ENCODE peak calls at places on chromosomes 16 and 17, in five cellular contexts. One of them, this sample, is unnamed.

GRCh38 chr16:57994778-57995177 is 5.7 kb downstream of the ZNF319 start:
- DNase-seq in H9: peak; percentile 59
- DNase-seq in H1: no peak
- DNase-seq in neuronal stem cell: no peak
- DNase-seq in trophoblast cell: peak; percentile 69
- DNase-seq in this sample: peak; percentile 49

GRCh38 chr17:44960654-44961053 is 7.4 kb downstream of the C1QL1 start:
- DNase-seq in H9: no peak
- DNase-seq in H1: no peak
- DNase-seq in neuronal stem cell: no peak
- DNase-seq in trophoblast cell: no peak
- DNase-seq in this sample: no peak

GRCh38 chr17:43759836-43760235 is 1.2 kb upstream of the SOST start:
- DNase-seq in H9: no peak
- DNase-seq in H1: no peak
- DNase-seq in neuronal stem cell: no peak
- DNase-seq in trophoblast cell: no peak
- DNase-seq in this sample: no peak

GRCh38 chr17:66002807-66003206 is 189.1 kb downstream of the CEP112 start:
- DNase-seq in H9: no peak
- DNase-seq in H1: no peak
- DNase-seq in neuronal stem cell: no peak
- DNase-seq in trophoblast cell: no peak
- DNase-seq in this sample: peak; percentile 13

GRCh38 chr16:87423429-87423828 is 31.3 kb downstream of the MAP1LC3B start:
- DNase-seq in H9: no peak
- DNase-seq in H1: no peak
- DNase-seq in neuronal stem cell: no peak
- DNase-seq in trophoblast cell: no peak
- DNase-seq in this sample: no peak

GRCh38 chr17:1639549-1639948 is 6.0 kb downstream of the SCARF1 start:
- DNase-seq in H9: no peak
- DNase-seq in H1: no peak
- DNase-seq in neuronal stem cell: no peak
- DNase-seq in trophoblast cell: no peak
- DNase-seq in this sample: no peak

GRCh38 chr17:81071761-81072741 is 37.1 kb downstream of the BAIAP2 start:
- DNase-seq in H9: no peak
- DNase-seq in H1: no peak
- DNase-seq in neuronal stem cell: no peak
- DNase-seq in trophoblast cell: peak; percentile 80
- DNase-seq in this sample: no peak

GRCh38 chr17:42675348-42675983 is 1.3 kb downstream of the PLEKHH3 start:
- DNase-seq in H9: peak; percentile 38
- DNase-seq in H1: peak; percentile 65
- DNase-seq in neuronal stem cell: no peak
- DNase-seq in trophoblast cell: no peak
- DNase-seq in this sample: no peak

GRCh38 chr17:73091770-73092517 is 544 bp downstream of the SLC39A11 start:
- DNase-seq in H9: peak; percentile 75
- DNase-seq in H1: no peak
- DNase-seq in neuronal stem cell: no peak
- DNase-seq in trophoblast cell: no peak
- DNase-seq in this sample: peak; percentile 38

GRCh38 chr17:50189396-50190277 is 11.8 kb downstream of the COL1A1 start:
- DNase-seq in H9: no peak
- DNase-seq in H1: no peak
- DNase-seq in neuronal stem cell: no peak
- DNase-seq in trophoblast cell: no peak
- DNase-seq in this sample: peak; percentile 26

GRCh38 chr17:77867308-77867781 is 91.2 kb upstream of the TNRC6C start:
- DNase-seq in H9: no peak
- DNase-seq in H1: no peak
- DNase-seq in neuronal stem cell: no peak
- DNase-seq in trophoblast cell: no peak
- DNase-seq in this sample: no peak

GRCh38 chr17:8606415-8606814 is 24.1 kb downstream of the MYH10 start:
- DNase-seq in H9: no peak
- DNase-seq in H1: no peak
- DNase-seq in neuronal stem cell: no peak
- DNase-seq in trophoblast cell: no peak
- DNase-seq in this sample: peak; percentile 18

GRCh38 chr17:80937501-80938356 is 53.9 kb upstream of the CHMP6 start:
- DNase-seq in H9: no peak
- DNase-seq in H1: no peak
- DNase-seq in neuronal stem cell: no peak
- DNase-seq in trophoblast cell: no peak
- DNase-seq in this sample: no peak

GRCh38 chr16:49833055-49833454 is 22.9 kb downstream of the ZNF423 start:
- DNase-seq in H9: no peak
- DNase-seq in H1: no peak
- DNase-seq in neuronal stem cell: no peak
- DNase-seq in trophoblast cell: no peak
- DNase-seq in this sample: no peak

GRCh38 chr16:31706925-31707324 is 166.7 kb upstream of the ZNF267 start:
- DNase-seq in H9: no peak
- DNase-seq in H1: no peak
- DNase-seq in neuronal stem cell: no peak
- DNase-seq in trophoblast cell: no peak
- DNase-seq in this sample: no peak

GRCh38 chr17:61157246-61157887 is 242.3 kb upstream of the TBX2 start:
- DNase-seq in H9: no peak
- DNase-seq in H1: no peak
- DNase-seq in neuronal stem cell: no peak
- DNase-seq in trophoblast cell: no peak
- DNase-seq in this sample: peak; percentile 75

GRCh38 chr17:81065500-81065899 is 30.5 kb downstream of the BAIAP2 start:
- DNase-seq in H9: no peak
- DNase-seq in H1: no peak
- DNase-seq in neuronal stem cell: no peak
- DNase-seq in trophoblast cell: no peak
- DNase-seq in this sample: no peak

GRCh38 chr17:72120878-72121163 is at the start of gene SOX9:
- DNase-seq in H9: peak; percentile 98
- DNase-seq in H1: peak; percentile 85
- DNase-seq in neuronal stem cell: peak; percentile 87
- DNase-seq in trophoblast cell: no peak
- DNase-seq in this sample: peak; percentile 95

GRCh38 chr16:47787695-47788094 is 326.6 kb downstream of the PHKB start:
- DNase-seq in H9: no peak
- DNase-seq in H1: no peak
- DNase-seq in neuronal stem cell: peak; percentile 39
- DNase-seq in trophoblast cell: no peak
- DNase-seq in this sample: peak; percentile 27

GRCh38 chr17:78168906-78169793 is 769 bp downstream of the SYNGR2 start:
- DNase-seq in H9: peak; percentile 88
- DNase-seq in H1: peak; percentile 80
- DNase-seq in neuronal stem cell: no peak
- DNase-seq in trophoblast cell: no peak
- DNase-seq in this sample: peak; percentile 61

GRCh38 chr17:2053380-2054261 is 1.3 kb upstream of the HIC1 start:
- DNase-seq in H9: peak; percentile 87
- DNase-seq in H1: peak; percentile 89
- DNase-seq in neuronal stem cell: no peak
- DNase-seq in trophoblast cell: peak; percentile 83
- DNase-seq in this sample: peak; percentile 86

GRCh38 chr17:17104494-17104893 is 62.2 kb downstream of the MPRIP start:
- DNase-seq in H9: no peak
- DNase-seq in H1: no peak
- DNase-seq in neuronal stem cell: no peak
- DNase-seq in trophoblast cell: no peak
- DNase-seq in this sample: no peak

GRCh38 chr17:71482625-71483024 is 638.2 kb upstream of the SOX9 start:
- DNase-seq in H9: no peak
- DNase-seq in H1: no peak
- DNase-seq in neuronal stem cell: no peak
- DNase-seq in trophoblast cell: no peak
- DNase-seq in this sample: no peak

GRCh38 chr17:8016632-8017424 is 14.4 kb downstream of the GUCY2D start:
- DNase-seq in H9: peak; percentile 92
- DNase-seq in H1: peak; percentile 91
- DNase-seq in neuronal stem cell: peak; percentile 58
- DNase-seq in trophoblast cell: peak; percentile 40
- DNase-seq in this sample: peak; percentile 36

GRCh38 chr16:16143038-16143763 is 80.1 kb downstream of the ABCC6 start:
- DNase-seq in H9: peak; percentile 64
- DNase-seq in H1: peak; percentile 71
- DNase-seq in neuronal stem cell: no peak
- DNase-seq in trophoblast cell: no peak
- DNase-seq in this sample: peak; percentile 32

GRCh38 chr17:20733923-20734322 is 154.4 kb downstream of the CDRT15L2 start:
- DNase-seq in H9: no peak
- DNase-seq in H1: no peak
- DNase-seq in neuronal stem cell: no peak
- DNase-seq in trophoblast cell: no peak
- DNase-seq in this sample: no peak

GRCh38 chr17:31008374-31009035 is 37.7 kb downstream of the RNF135 start:
- DNase-seq in H9: peak; percentile 84
- DNase-seq in H1: peak; percentile 87
- DNase-seq in neuronal stem cell: peak; percentile 46
- DNase-seq in trophoblast cell: peak; percentile 47
- DNase-seq in this sample: peak; percentile 75

GRCh38 chr17:50347087-50347893 is 1.4 kb downstream of the XYLT2 start:
- DNase-seq in H9: peak; percentile 62
- DNase-seq in H1: peak; percentile 57
- DNase-seq in neuronal stem cell: no peak
- DNase-seq in trophoblast cell: no peak
- DNase-seq in this sample: no peak

GRCh38 chr16:68778551-68779231 is 41.6 kb downstream of the CDH1 start:
- DNase-seq in H9: peak; percentile 91
- DNase-seq in H1: no peak
- DNase-seq in neuronal stem cell: no peak
- DNase-seq in trophoblast cell: peak; percentile 92
- DNase-seq in this sample: no peak

GRCh38 chr17:29565643-29566472 is 979 bp downstream of the ABHD15 start:
- DNase-seq in H9: peak; percentile 82
- DNase-seq in H1: no peak
- DNase-seq in neuronal stem cell: peak; percentile 20
- DNase-seq in trophoblast cell: peak; percentile 66
- DNase-seq in this sample: peak; percentile 43

GRCh38 chr16:30644334-30644830 is 6.4 kb upstream of the PRR14 start:
- DNase-seq in H9: no peak
- DNase-seq in H1: no peak
- DNase-seq in neuronal stem cell: no peak
- DNase-seq in trophoblast cell: no peak
- DNase-seq in this sample: no peak

GRCh38 chr16:57380671-57381462 is 8.6 kb downstream of the CX3CL1 start:
- DNase-seq in H9: no peak
- DNase-seq in H1: no peak
- DNase-seq in neuronal stem cell: no peak
- DNase-seq in trophoblast cell: no peak
- DNase-seq in this sample: no peak

GRCh38 chr17:27322690-27323508 is 29.0 kb downstream of the WSB1 start:
- DNase-seq in H9: peak; percentile 21
- DNase-seq in H1: peak; percentile 33
- DNase-seq in neuronal stem cell: no peak
- DNase-seq in trophoblast cell: no peak
- DNase-seq in this sample: no peak

DNA sequence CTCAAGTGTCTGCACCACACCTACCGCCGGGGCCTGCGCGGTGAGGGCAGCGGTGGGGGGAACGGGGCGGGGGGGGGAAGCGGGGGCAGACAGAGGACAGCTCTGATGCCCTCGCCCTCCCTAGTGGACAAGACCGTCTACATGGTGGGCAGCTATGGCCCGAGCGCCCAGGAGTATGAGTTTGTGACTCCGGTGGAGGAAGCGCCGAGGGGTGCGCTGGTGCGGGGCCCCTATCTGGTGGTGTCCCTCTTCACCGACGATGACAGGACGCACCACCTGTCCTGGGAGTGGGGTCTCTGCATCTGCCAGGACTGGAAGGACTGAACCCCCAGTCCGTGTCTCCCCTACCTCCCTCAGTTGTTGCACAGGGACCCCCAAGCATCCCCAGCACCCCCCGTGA is 473 bp upstream of the PDIA2 start:
- DNase-seq in H9: no peak
- DNase-seq in H1: no peak
- DNase-seq in neuronal stem cell: no peak
- DNase-seq in trophoblast cell: no peak
- DNase-seq in this sample: no peak
- H2BK12ac ChIP-seq in H9: no peak overlapping the region
- H2BK12ac ChIP-seq in H1: no peak overlapping the region
- H2BK12ac ChIP-seq in neuronal stem cell: no peak overlapping the region
- H2BK12ac ChIP-seq in trophoblast cell: no peak overlapping the region
- H2BK12ac ChIP-seq in this sample: no peak overlapping the region

DNA sequence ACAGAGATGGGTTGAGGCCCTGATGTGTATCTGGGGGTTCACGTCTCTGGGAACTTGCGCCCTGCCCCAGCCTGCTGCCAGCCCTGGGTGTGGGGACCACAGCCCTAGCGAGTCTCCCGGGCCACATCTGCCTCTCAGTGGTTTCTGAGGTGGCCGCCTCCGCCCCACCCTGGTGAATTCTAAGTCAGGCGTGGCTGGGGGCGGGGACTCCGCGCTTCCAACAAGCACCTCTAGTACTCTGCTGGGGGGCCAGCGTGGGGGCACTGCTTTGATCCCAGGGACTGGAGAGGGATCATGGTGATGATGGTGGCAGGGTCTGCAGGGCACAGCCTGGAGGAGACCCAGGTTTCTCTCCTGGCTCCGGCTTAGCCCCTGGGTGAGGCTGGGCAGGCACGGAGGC is 3.6 kb downstream of the GLIS2 start:
- DNase-seq in H9: no peak
- DNase-seq in H1: no peak
- DNase-seq in neuronal stem cell: no peak
- DNase-seq in trophoblast cell: no peak
- DNase-seq in this sample: no peak
- H3K27ac ChIP-seq in H9: no peak overlapping the region
- H3K27ac ChIP-seq in H1: no peak overlapping the region
- H3K27ac ChIP-seq in neuronal stem cell: no peak overlapping the region
- H3K27ac ChIP-seq in trophoblast cell: no peak overlapping the region
- H3K27ac ChIP-seq in this sample: no peak overlapping the region

GRCh38 chr17:76704799-76705198 is 6.0 kb downstream of the MXRA7 start:
- DNase-seq in H9: no peak
- DNase-seq in H1: no peak
- DNase-seq in neuronal stem cell: no peak
- DNase-seq in trophoblast cell: no peak
- DNase-seq in this sample: no peak
- H3K4me1 ChIP-seq in H9: peaks cover 8% of the 10 kb centered on the region
- H3K4me1 ChIP-seq in H1: peaks cover 30% of the 10 kb centered on the region
- H3K4me1 ChIP-seq in neuronal stem cell: peaks cover 36% of the 10 kb centered on the region
- H3K4me1 ChIP-seq in trophoblast cell: peaks cover 24% of the 10 kb centered on the region
- H3K4me1 ChIP-seq in this sample: peaks cover 47% of the 10 kb centered on the region

DNA sequence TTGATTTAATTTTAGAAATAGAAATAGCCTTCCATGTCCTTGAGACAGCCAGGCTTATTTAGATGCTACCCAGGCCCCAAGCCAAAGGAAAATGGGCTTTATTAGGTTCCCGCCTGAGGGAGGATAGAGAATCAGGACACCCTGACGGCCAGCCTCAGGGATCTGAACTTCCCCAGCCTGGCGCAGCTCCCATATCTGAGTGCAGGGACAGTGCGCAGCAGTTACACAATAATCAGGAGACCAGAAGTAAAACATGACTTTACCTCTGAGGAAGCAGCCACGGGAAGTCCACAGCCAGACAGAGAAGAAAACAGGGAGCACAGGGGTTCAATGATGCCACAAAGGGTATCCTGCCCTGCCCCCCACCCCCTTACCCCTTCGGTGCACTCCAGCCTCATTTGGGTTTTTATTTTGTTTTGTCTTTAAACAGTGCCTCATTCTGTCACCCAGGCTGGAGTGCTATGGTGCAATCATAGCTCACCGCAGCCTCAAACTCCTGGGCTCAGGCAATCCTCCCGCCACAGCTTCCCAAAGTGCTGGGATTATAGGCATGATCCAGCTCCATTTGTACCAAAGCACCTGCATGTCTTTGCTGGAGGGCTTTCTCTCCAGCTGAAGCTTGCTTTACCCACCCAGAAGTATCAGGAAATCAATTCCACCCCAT is 21.8 kb downstream of the ORC6 start:
- DNase-seq in H9: no peak
- DNase-seq in H1: peak; percentile 29
- DNase-seq in neuronal stem cell: no peak
- DNase-seq in trophoblast cell: peak; percentile 8
- DNase-seq in this sample: no peak
- H2BK12ac ChIP-seq in H9: no peak overlapping the region
- H2BK12ac ChIP-seq in H1: no peak overlapping the region
- H2BK12ac ChIP-seq in neuronal stem cell: no peak overlapping the region
- H2BK12ac ChIP-seq in trophoblast cell: peak overlapping the region; percentile 70
- H2BK12ac ChIP-seq in this sample: no peak overlapping the region

This sample was measured in mesenchymal stem cell.